ENCODE peak calls at places on chromosomes 16 and 17, in five cellular contexts. Z is glutamatergic neuron; P is psoas muscle; H is stimulated activated naive CD4-positive, alpha-beta T cell treated with Interleukin-2 at 50 U/mL for 16 hours; K is effector CD4-positive, alpha-beta T cell. F is an unnamed sample.

GRCh38 chr16:29668267-29668666 is 5.2 kb downstream of the SPN start:
- DNase-seq in Z (no peak), P (no peak), H (no peak), K (no peak), F (no peak)

GRCh38 chr17:419073-419735 is 66.6 kb upstream of the RPH3AL start:
- DNase-seq in Z (no peak), P (no peak), H (peak), K (no peak), F (no peak)

GRCh38 chr16:68645494-68646388 is 631 bp downstream of the CDH3 start:
- DNase-seq in Z (peak), P (no peak), H (no peak), K (no peak), F (no peak)

GRCh38 chr16:2472885-2473284 is 1.8 kb downstream of the NTN3 start:
- DNase-seq in Z (no peak), P (no peak), H (no peak), K (no peak), F (no peak)

GRCh38 chr16:28585674-28586073 is 11.2 kb downstream of the SULT1A2 start:
- DNase-seq in Z (no peak), P (no peak), H (no peak), K (no peak), F (no peak)

GRCh38 chr17:19344311-19345066 is 18.0 kb downstream of the B9D1 start:
- DNase-seq in Z (no peak), P (peak), H (no peak), K (no peak), F (no peak)

GRCh38 chr17:29178750-29179231 is 1.4 kb downstream of the MYO18A start:
- DNase-seq in Z (no peak), P (no peak), H (no peak), K (no peak), F (no peak)

GRCh38 chr17:46135126-46135812 is 58.0 kb downstream of the KANSL1 start:
- DNase-seq in Z (no peak), P (no peak), H (no peak), K (no peak), F (no peak)

GRCh38 chr17:39527220-39527813 is 66.0 kb downstream of the CDK12 start:
- DNase-seq in Z (no peak), P (no peak), H (no peak), K (no peak), F (peak)

GRCh38 chr17:77528516-77529327 is 388.0 kb downstream of the SEC14L1 start:
- DNase-seq in Z (peak), P (peak), H (peak), K (no peak), F (peak)

GRCh38 chr16:3902731-3903130 is 22.2 kb upstream of the CREBBP start:
- DNase-seq in Z (no peak), P (no peak), H (no peak), K (no peak), F (no peak)

GRCh38 chr17:73713136-73713535 is 68.9 kb upstream of the SDK2 start:
- DNase-seq in Z (peak), P (no peak), H (no peak), K (no peak), F (no peak)

GRCh38 chr17:4641297-4642195 is at the start of gene ALOX15:
- DNase-seq in Z (no peak), P (no peak), H (no peak), K (no peak), F (no peak)

GRCh38 chr17:27408891-27409290 is 47.4 kb upstream of the KSR1 start:
- DNase-seq in Z (no peak), P (no peak), H (no peak), K (no peak), F (peak)

GRCh38 chr16:80924372-80924978 is 82.2 kb downstream of the CMC2 start:
- DNase-seq in Z (peak), P (peak), H (no peak), K (no peak), F (peak)

GRCh38 chr16:65574311-65574966 is 452.6 kb upstream of the CDH11 start:
- DNase-seq in Z (no peak), P (no peak), H (no peak), K (no peak), F (no peak)

GRCh38 chr17:81630274-81630673 is 6.6 kb downstream of the NPLOC4 start:
- DNase-seq in Z (no peak), P (no peak), H (no peak), K (no peak), F (no peak)

GRCh38 chr16:88817785-88818609 is 6.3 kb upstream of the APRT start:
- DNase-seq in Z (no peak), P (no peak), H (no peak), K (no peak), F (no peak)

GRCh38 chr16:67672306-67672705 is 5.7 kb downstream of the C16orf86 start:
- DNase-seq in Z (no peak), P (no peak), H (no peak), K (no peak), F (no peak)

GRCh38 chr16:49855280-49855821 is 561 bp downstream of the ZNF423 start:
- DNase-seq in Z (peak), P (peak), H (peak), K (peak), F (peak)

GRCh38 chr16:57892041-57892440 is 78.9 kb downstream of the CNGB1 start:
- DNase-seq in Z (no peak), P (no peak), H (no peak), K (no peak), F (no peak)

GRCh38 chr17:27978689-27979175 is 63.7 kb upstream of the NLK start:
- DNase-seq in Z (no peak), P (no peak), H (no peak), K (no peak), F (no peak)

GRCh38 chr17:1573932-1574696 is 11.5 kb upstream of the PITPNA start:
- DNase-seq in Z (peak), P (peak), H (peak), K (peak), F (peak)

GRCh38 chr17:39339272-39339671 is 62.2 kb downstream of the FBXL20 start:
- DNase-seq in Z (no peak), P (no peak), H (no peak), K (no peak), F (no peak)

GRCh38 chr17:73369126-73369525 is 57.3 kb upstream of the CDC42EP4 start:
- DNase-seq in Z (no peak), P (no peak), H (no peak), K (no peak), F (no peak)

GRCh38 chr17:10295728-10296343 is 77.0 kb downstream of the MYH13 start:
- DNase-seq in Z (peak), P (peak), H (no peak), K (no peak), F (peak)

GRCh38 chr17:57407287-57408063 is 151.2 kb downstream of the MSI2 start:
- DNase-seq in Z (no peak), P (no peak), H (no peak), K (no peak), F (no peak)

GRCh38 chr17:79231766-79232287 is 157.2 kb downstream of the ENGASE start:
- DNase-seq in Z (no peak), P (no peak), H (no peak), K (no peak), F (no peak)

GRCh38 chr16:88914750-88915368 is 48.4 kb upstream of the PABPN1L start:
- DNase-seq in Z (no peak), P (peak), H (no peak), K (no peak), F (peak)

GRCh38 chr17:332558-333322 is 19.9 kb downstream of the RPH3AL start:
- DNase-seq in Z (no peak), P (peak), H (no peak), K (no peak), F (no peak)

GRCh38 chr17:57455063-57455914 is 199.0 kb downstream of the MSI2 start:
- DNase-seq in Z (no peak), P (no peak), H (peak), K (no peak), F (no peak)